ENCODE peak calls at places on chromosomes 7 and 10, in nine cellular contexts. One of them, this sample, is unnamed. For H3K4me1, the result is how much of the 10 kb centered on the place peaks cover.

GRCh38 chr10:2137549-2138174 is 400.3 kb upstream of the ADARB2 start:
- DNase-seq in left lung: no peak
- DNase-seq in fibroblast of lung: peak
- DNase-seq in transverse colon: no peak
- DNase-seq in tibial artery: no peak
- DNase-seq in gastrocnemius medialis: no peak
- DNase-seq in lung: no peak
- DNase-seq in mucosa of descending colon: no peak
- DNase-seq in MM.1S: no peak
- DNase-seq in this sample: no peak

GRCh38 chr10:114648368-114648767 is 9.7 kb downstream of the ABLIM1 start:
- DNase-seq in left lung: no peak
- DNase-seq in fibroblast of lung: peak
- DNase-seq in transverse colon: no peak
- DNase-seq in tibial artery: no peak
- DNase-seq in gastrocnemius medialis: no peak
- DNase-seq in lung: no peak
- DNase-seq in mucosa of descending colon: no peak
- DNase-seq in MM.1S: no peak
- DNase-seq in this sample: no peak

GRCh38 chr10:47346572-47347302 is 1.4 kb upstream of the RBP3 start:
- DNase-seq in left lung: no peak
- DNase-seq in fibroblast of lung: no peak
- DNase-seq in transverse colon: no peak
- DNase-seq in tibial artery: no peak
- DNase-seq in gastrocnemius medialis: no peak
- DNase-seq in lung: peak
- DNase-seq in mucosa of descending colon: no peak
- DNase-seq in MM.1S: no peak
- DNase-seq in this sample: no peak

GRCh38 chr10:2978111-2978510 is 89.2 kb upstream of the PFKP start:
- DNase-seq in left lung: no peak
- DNase-seq in fibroblast of lung: peak
- DNase-seq in transverse colon: no peak
- DNase-seq in tibial artery: no peak
- DNase-seq in gastrocnemius medialis: no peak
- DNase-seq in lung: no peak
- DNase-seq in mucosa of descending colon: no peak
- DNase-seq in MM.1S: no peak
- DNase-seq in this sample: peak

GRCh38 chr10:99711129-99711719 is 20.7 kb downstream of the COX15 start:
- DNase-seq in left lung: no peak
- DNase-seq in fibroblast of lung: peak
- DNase-seq in transverse colon: peak
- DNase-seq in tibial artery: no peak
- DNase-seq in gastrocnemius medialis: no peak
- DNase-seq in lung: no peak
- DNase-seq in mucosa of descending colon: no peak
- DNase-seq in MM.1S: peak
- DNase-seq in this sample: no peak

GRCh38 chr7:121084748-121085336 is 96.3 kb downstream of the CPED1 start:
- DNase-seq in left lung: peak
- DNase-seq in fibroblast of lung: peak
- DNase-seq in transverse colon: no peak
- DNase-seq in tibial artery: no peak
- DNase-seq in gastrocnemius medialis: peak
- DNase-seq in lung: no peak
- DNase-seq in mucosa of descending colon: no peak
- DNase-seq in MM.1S: no peak
- DNase-seq in this sample: peak

GRCh38 chr10:78178940-78179339 is 145.3 kb downstream of the RPS24 start:
- DNase-seq in left lung: peak
- DNase-seq in fibroblast of lung: peak
- DNase-seq in transverse colon: no peak
- DNase-seq in tibial artery: no peak
- DNase-seq in gastrocnemius medialis: no peak
- DNase-seq in lung: peak
- DNase-seq in mucosa of descending colon: no peak
- DNase-seq in MM.1S: no peak
- DNase-seq in this sample: no peak

GRCh38 chr7:132240262-132240661 is 336.0 kb downstream of the PLXNA4 start:
- DNase-seq in left lung: no peak
- DNase-seq in fibroblast of lung: no peak
- DNase-seq in transverse colon: peak
- DNase-seq in tibial artery: no peak
- DNase-seq in gastrocnemius medialis: no peak
- DNase-seq in lung: no peak
- DNase-seq in mucosa of descending colon: peak
- DNase-seq in MM.1S: no peak
- DNase-seq in this sample: no peak

GRCh38 chr10:35545878-35546631 is 59.1 kb upstream of the GJD4 start:
- DNase-seq in left lung: no peak
- DNase-seq in fibroblast of lung: peak
- DNase-seq in transverse colon: no peak
- DNase-seq in tibial artery: no peak
- DNase-seq in gastrocnemius medialis: no peak
- DNase-seq in lung: no peak
- DNase-seq in mucosa of descending colon: no peak
- DNase-seq in MM.1S: no peak
- DNase-seq in this sample: no peak

GRCh38 chr10:67506083-67506756 is 189.8 kb downstream of the CTNNA3 start:
- DNase-seq in left lung: no peak
- DNase-seq in fibroblast of lung: no peak
- DNase-seq in transverse colon: no peak
- DNase-seq in tibial artery: no peak
- DNase-seq in gastrocnemius medialis: no peak
- DNase-seq in lung: no peak
- DNase-seq in mucosa of descending colon: no peak
- DNase-seq in MM.1S: no peak
- DNase-seq in this sample: no peak

GRCh38 chr7:154568346-154568745 is 434.6 kb downstream of the PAXIP1 start:
- DNase-seq in left lung: no peak
- DNase-seq in fibroblast of lung: peak
- DNase-seq in transverse colon: no peak
- DNase-seq in tibial artery: no peak
- DNase-seq in gastrocnemius medialis: no peak
- DNase-seq in lung: no peak
- DNase-seq in mucosa of descending colon: no peak
- DNase-seq in MM.1S: no peak
- DNase-seq in this sample: no peak

GRCh38 chr7:35039343-35039742 is 2.1 kb upstream of the DPY19L1 start:
- DNase-seq in left lung: no peak
- DNase-seq in fibroblast of lung: no peak
- DNase-seq in transverse colon: no peak
- DNase-seq in tibial artery: no peak
- DNase-seq in gastrocnemius medialis: no peak
- DNase-seq in lung: no peak
- DNase-seq in mucosa of descending colon: no peak
- DNase-seq in MM.1S: no peak
- DNase-seq in this sample: no peak

GRCh38 chr7:17408245-17408903 is 109.9 kb downstream of the AHR start:
- DNase-seq in left lung: no peak
- DNase-seq in fibroblast of lung: peak
- DNase-seq in transverse colon: peak
- DNase-seq in tibial artery: peak
- DNase-seq in gastrocnemius medialis: peak
- DNase-seq in lung: peak
- DNase-seq in mucosa of descending colon: no peak
- DNase-seq in MM.1S: no peak
- DNase-seq in this sample: peak

GRCh38 chr10:124695259-124695658 is 48.9 kb downstream of the FAM53B start:
- DNase-seq in left lung: no peak
- DNase-seq in fibroblast of lung: no peak
- DNase-seq in transverse colon: no peak
- DNase-seq in tibial artery: no peak
- DNase-seq in gastrocnemius medialis: no peak
- DNase-seq in lung: no peak
- DNase-seq in mucosa of descending colon: no peak
- DNase-seq in MM.1S: no peak
- DNase-seq in this sample: no peak
- H3K4me1 ChIP-seq in left lung: under half
- H3K4me1 ChIP-seq in fibroblast of lung: under half
- H3K4me1 ChIP-seq in transverse colon: under half
- H3K4me1 ChIP-seq in tibial artery: under half
- H3K4me1 ChIP-seq in gastrocnemius medialis: half or more
- H3K4me1 ChIP-seq in lung: under half
- H3K4me1 ChIP-seq in mucosa of descending colon: under half
- H3K4me1 ChIP-seq in MM.1S: under half
- H3K4me1 ChIP-seq in this sample: under half

GRCh38 chr7:157610671-157611295 is 274.0 kb downstream of the DNAJB6 start:
- DNase-seq in left lung: no peak
- DNase-seq in fibroblast of lung: peak
- DNase-seq in transverse colon: no peak
- DNase-seq in tibial artery: no peak
- DNase-seq in gastrocnemius medialis: no peak
- DNase-seq in lung: no peak
- DNase-seq in mucosa of descending colon: no peak
- DNase-seq in MM.1S: no peak
- DNase-seq in this sample: no peak
- H3K4me1 ChIP-seq in left lung: under half
- H3K4me1 ChIP-seq in fibroblast of lung: under half
- H3K4me1 ChIP-seq in transverse colon: under half
- H3K4me1 ChIP-seq in tibial artery: under half
- H3K4me1 ChIP-seq in gastrocnemius medialis: under half
- H3K4me1 ChIP-seq in lung: under half
- H3K4me1 ChIP-seq in mucosa of descending colon: under half
- H3K4me1 ChIP-seq in MM.1S: under half
- H3K4me1 ChIP-seq in this sample: under half

GRCh38 chr7:7565018-7565680 is 1.5 kb upstream of the MIOS start:
- DNase-seq in left lung: no peak
- DNase-seq in fibroblast of lung: no peak
- DNase-seq in transverse colon: no peak
- DNase-seq in tibial artery: no peak
- DNase-seq in gastrocnemius medialis: no peak
- DNase-seq in lung: no peak
- DNase-seq in mucosa of descending colon: no peak
- DNase-seq in MM.1S: no peak
- DNase-seq in this sample: no peak
- H3K4me1 ChIP-seq in left lung: under half
- H3K4me1 ChIP-seq in fibroblast of lung: under half
- H3K4me1 ChIP-seq in transverse colon: under half
- H3K4me1 ChIP-seq in tibial artery: under half
- H3K4me1 ChIP-seq in gastrocnemius medialis: half or more
- H3K4me1 ChIP-seq in lung: under half
- H3K4me1 ChIP-seq in mucosa of descending colon: under half
- H3K4me1 ChIP-seq in MM.1S: under half
- H3K4me1 ChIP-seq in this sample: under half

GRCh38 chr10:7507887-7508726 is 97.3 kb upstream of the SFMBT2 start:
- DNase-seq in left lung: no peak
- DNase-seq in fibroblast of lung: no peak
- DNase-seq in transverse colon: peak
- DNase-seq in tibial artery: no peak
- DNase-seq in gastrocnemius medialis: no peak
- DNase-seq in lung: no peak
- DNase-seq in mucosa of descending colon: peak
- DNase-seq in MM.1S: no peak
- DNase-seq in this sample: no peak

GRCh38 chr10:7506571-7506970 is 95.7 kb upstream of the SFMBT2 start:
- DNase-seq in left lung: no peak
- DNase-seq in fibroblast of lung: no peak
- DNase-seq in transverse colon: no peak
- DNase-seq in tibial artery: no peak
- DNase-seq in gastrocnemius medialis: no peak
- DNase-seq in lung: no peak
- DNase-seq in mucosa of descending colon: no peak
- DNase-seq in MM.1S: no peak
- DNase-seq in this sample: no peak

GRCh38 chr10:7501157-7501556 is 90.3 kb upstream of the SFMBT2 start:
- DNase-seq in left lung: no peak
- DNase-seq in fibroblast of lung: no peak
- DNase-seq in transverse colon: peak
- DNase-seq in tibial artery: no peak
- DNase-seq in gastrocnemius medialis: no peak
- DNase-seq in lung: no peak
- DNase-seq in mucosa of descending colon: no peak
- DNase-seq in MM.1S: no peak
- DNase-seq in this sample: no peak

GRCh38 chr10:7503190-7503589 is 92.4 kb upstream of the SFMBT2 start:
- DNase-seq in left lung: no peak
- DNase-seq in fibroblast of lung: no peak
- DNase-seq in transverse colon: no peak
- DNase-seq in tibial artery: no peak
- DNase-seq in gastrocnemius medialis: no peak
- DNase-seq in lung: no peak
- DNase-seq in mucosa of descending colon: no peak
- DNase-seq in MM.1S: no peak
- DNase-seq in this sample: no peak

GRCh38 chr10:7505196-7505595 is 94.4 kb upstream of the SFMBT2 start:
- DNase-seq in left lung: no peak
- DNase-seq in fibroblast of lung: no peak
- DNase-seq in transverse colon: no peak
- DNase-seq in tibial artery: no peak
- DNase-seq in gastrocnemius medialis: no peak
- DNase-seq in lung: no peak
- DNase-seq in mucosa of descending colon: no peak
- DNase-seq in MM.1S: no peak
- DNase-seq in this sample: no peak
- H3K4me1 ChIP-seq in left lung: under half
- H3K4me1 ChIP-seq in fibroblast of lung: under half
- H3K4me1 ChIP-seq in transverse colon: under half
- H3K4me1 ChIP-seq in tibial artery: under half
- H3K4me1 ChIP-seq in gastrocnemius medialis: under half
- H3K4me1 ChIP-seq in lung: under half
- H3K4me1 ChIP-seq in mucosa of descending colon: under half
- H3K4me1 ChIP-seq in MM.1S: under half
- H3K4me1 ChIP-seq in this sample: under half

GRCh38 chr7:146557971-146558469 is 441.4 kb downstream of the CNTNAP2 start:
- DNase-seq in left lung: no peak
- DNase-seq in fibroblast of lung: no peak
- DNase-seq in transverse colon: no peak
- DNase-seq in tibial artery: no peak
- DNase-seq in gastrocnemius medialis: no peak
- DNase-seq in lung: no peak
- DNase-seq in mucosa of descending colon: no peak
- DNase-seq in MM.1S: no peak
- DNase-seq in this sample: no peak

DNA sequence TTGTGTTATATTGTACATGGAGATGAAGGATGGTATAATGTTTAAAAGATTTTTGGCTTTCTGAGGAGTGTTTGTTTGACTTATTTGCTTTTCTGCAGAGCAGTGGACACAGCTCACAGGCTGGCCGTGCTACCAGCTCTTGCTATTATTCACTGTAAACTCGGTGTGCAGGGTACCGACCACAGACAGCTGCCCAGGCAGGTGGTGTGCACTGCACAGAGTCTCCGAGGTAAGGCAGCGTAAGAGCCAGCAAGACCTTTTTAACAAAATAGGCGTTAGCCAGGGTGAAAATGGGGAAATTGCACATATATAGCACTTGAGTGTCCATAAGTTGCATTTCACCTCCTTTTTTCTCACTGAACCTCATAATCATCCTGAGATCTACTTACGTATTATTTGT is 438.0 kb downstream of the CNTNAP2 start:
- DNase-seq in left lung: no peak
- DNase-seq in fibroblast of lung: no peak
- DNase-seq in transverse colon: no peak
- DNase-seq in tibial artery: no peak
- DNase-seq in gastrocnemius medialis: no peak
- DNase-seq in lung: no peak
- DNase-seq in mucosa of descending colon: no peak
- DNase-seq in MM.1S: no peak
- DNase-seq in this sample: no peak
- H3K4me1 ChIP-seq in left lung: under half
- H3K4me1 ChIP-seq in fibroblast of lung: under half
- H3K4me1 ChIP-seq in transverse colon: under half
- H3K4me1 ChIP-seq in tibial artery: under half
- H3K4me1 ChIP-seq in gastrocnemius medialis: under half
- H3K4me1 ChIP-seq in lung: under half
- H3K4me1 ChIP-seq in mucosa of descending colon: under half
- H3K4me1 ChIP-seq in MM.1S: under half
- H3K4me1 ChIP-seq in this sample: under half